ENCODE peak calls at places on chromosomes 1 and 21, in eight cellular contexts. One of them, this sample, is unnamed.
A peak's percentile ranks its signal among the peaks of the same experiment; 100 is the strongest.

GRCh38 chr21:43658094-43658725 is 1.1 kb downstream of the HSF2BP start:
- DNase-seq in BE2C: no peak
- DNase-seq in H7: no peak
- DNase-seq in esophagus squamous epithelium: no peak
- DNase-seq in endodermal cell: no peak
- DNase-seq in tibial artery: no peak
- DNase-seq in uterus: no peak
- DNase-seq in mucosa of descending colon: no peak
- DNase-seq in this sample: no peak

GRCh38 chr1:173473599-173474011 is 3.5 kb upstream of the PRDX6 start:
- DNase-seq in BE2C: no peak
- DNase-seq in H7: no peak
- DNase-seq in esophagus squamous epithelium: no peak
- DNase-seq in endodermal cell: no peak
- DNase-seq in tibial artery: no peak
- DNase-seq in uterus: no peak
- DNase-seq in mucosa of descending colon: no peak
- DNase-seq in this sample: no peak

GRCh38 chr1:23421752-23422312 is 2.7 kb downstream of the TCEA3 start:
- DNase-seq in BE2C: no peak
- DNase-seq in H7: no peak
- DNase-seq in esophagus squamous epithelium: no peak
- DNase-seq in endodermal cell: no peak
- DNase-seq in tibial artery: no peak
- DNase-seq in uterus: peak; percentile 42
- DNase-seq in mucosa of descending colon: peak; percentile 61
- DNase-seq in this sample: no peak

GRCh38 chr1:150579955-150580642 is 689 bp upstream of the MCL1 start:
- DNase-seq in BE2C: no peak
- DNase-seq in H7: no peak
- DNase-seq in esophagus squamous epithelium: no peak
- DNase-seq in endodermal cell: no peak
- DNase-seq in tibial artery: no peak
- DNase-seq in uterus: no peak
- DNase-seq in mucosa of descending colon: no peak
- DNase-seq in this sample: no peak

GRCh38 chr1:223887724-223888428 is 42.1 kb upstream of the TP53BP2 start:
- DNase-seq in BE2C: no peak
- DNase-seq in H7: no peak
- DNase-seq in esophagus squamous epithelium: no peak
- DNase-seq in endodermal cell: no peak
- DNase-seq in tibial artery: peak; percentile 74
- DNase-seq in uterus: peak; percentile 67
- DNase-seq in mucosa of descending colon: no peak
- DNase-seq in this sample: peak; percentile 100

GRCh38 chr1:18385239-18385790 is 95.4 kb upstream of the KLHDC7A start:
- DNase-seq in BE2C: peak; percentile 37
- DNase-seq in H7: peak; percentile 84
- DNase-seq in esophagus squamous epithelium: no peak
- DNase-seq in endodermal cell: peak; percentile 79
- DNase-seq in tibial artery: no peak
- DNase-seq in uterus: no peak
- DNase-seq in mucosa of descending colon: peak; percentile 8
- DNase-seq in this sample: no peak

GRCh38 chr1:19786988-19787423 is 12.7 kb downstream of the TMCO4 start:
- DNase-seq in BE2C: no peak
- DNase-seq in H7: peak; percentile 83
- DNase-seq in esophagus squamous epithelium: no peak
- DNase-seq in endodermal cell: peak; percentile 84
- DNase-seq in tibial artery: no peak
- DNase-seq in uterus: no peak
- DNase-seq in mucosa of descending colon: peak; percentile 46
- DNase-seq in this sample: no peak

GRCh38 chr1:204072951-204073836 is at the start of gene SOX13:
- DNase-seq in BE2C: peak; percentile 70
- DNase-seq in H7: peak; percentile 95
- DNase-seq in esophagus squamous epithelium: no peak
- DNase-seq in endodermal cell: peak; percentile 96
- DNase-seq in tibial artery: peak; percentile 95
- DNase-seq in uterus: peak; percentile 94
- DNase-seq in mucosa of descending colon: peak; percentile 91
- DNase-seq in this sample: peak; percentile 54

GRCh38 chr1:246302251-246302625 is 204.8 kb downstream of the SMYD3 start:
- DNase-seq in BE2C: no peak
- DNase-seq in H7: no peak
- DNase-seq in esophagus squamous epithelium: no peak
- DNase-seq in endodermal cell: no peak
- DNase-seq in tibial artery: no peak
- DNase-seq in uterus: no peak
- DNase-seq in mucosa of descending colon: no peak
- DNase-seq in this sample: no peak

GRCh38 chr1:117093091-117093534 is 28.4 kb downstream of the TRIM45 start:
- DNase-seq in BE2C: no peak
- DNase-seq in H7: peak; percentile 37
- DNase-seq in esophagus squamous epithelium: no peak
- DNase-seq in endodermal cell: peak; percentile 59
- DNase-seq in tibial artery: peak; percentile 74
- DNase-seq in uterus: peak; percentile 76
- DNase-seq in mucosa of descending colon: peak; percentile 46
- DNase-seq in this sample: peak; percentile 93

GRCh38 chr1:83547903-83548302 is 451.0 kb downstream of the TTLL7 start:
- DNase-seq in BE2C: no peak
- DNase-seq in H7: no peak
- DNase-seq in esophagus squamous epithelium: no peak
- DNase-seq in endodermal cell: no peak
- DNase-seq in tibial artery: no peak
- DNase-seq in uterus: no peak
- DNase-seq in mucosa of descending colon: no peak
- DNase-seq in this sample: no peak

GRCh38 chr1:84620720-84621313 is 46.6 kb upstream of the CTBS start:
- DNase-seq in BE2C: peak; percentile 80
- DNase-seq in H7: peak; percentile 94
- DNase-seq in esophagus squamous epithelium: no peak
- DNase-seq in endodermal cell: peak; percentile 95
- DNase-seq in tibial artery: peak; percentile 87
- DNase-seq in uterus: peak; percentile 68
- DNase-seq in mucosa of descending colon: peak; percentile 75
- DNase-seq in this sample: no peak

GRCh38 chr1:22889213-22889827 is 83.3 kb downstream of the LACTBL1 start:
- DNase-seq in BE2C: peak; percentile 15
- DNase-seq in H7: peak; percentile 69
- DNase-seq in esophagus squamous epithelium: no peak
- DNase-seq in endodermal cell: no peak
- DNase-seq in tibial artery: no peak
- DNase-seq in uterus: no peak
- DNase-seq in mucosa of descending colon: peak; percentile 41
- DNase-seq in this sample: no peak

GRCh38 chr1:200184196-200184595 is 156.7 kb downstream of the NR5A2 start:
- DNase-seq in BE2C: no peak
- DNase-seq in H7: no peak
- DNase-seq in esophagus squamous epithelium: peak; percentile 41
- DNase-seq in endodermal cell: no peak
- DNase-seq in tibial artery: peak; percentile 75
- DNase-seq in uterus: peak; percentile 73
- DNase-seq in mucosa of descending colon: peak; percentile 86
- DNase-seq in this sample: peak; percentile 89

GRCh38 chr1:53410100-53410541 is 49.1 kb upstream of the DMRTB1 start:
- DNase-seq in BE2C: peak; percentile 71
- DNase-seq in H7: peak; percentile 54
- DNase-seq in esophagus squamous epithelium: no peak
- DNase-seq in endodermal cell: peak; percentile 62
- DNase-seq in tibial artery: no peak
- DNase-seq in uterus: no peak
- DNase-seq in mucosa of descending colon: no peak
- DNase-seq in this sample: no peak

GRCh38 chr1:51790385-51790784 is 88.1 kb downstream of the NRDC start:
- DNase-seq in BE2C: no peak
- DNase-seq in H7: no peak
- DNase-seq in esophagus squamous epithelium: no peak
- DNase-seq in endodermal cell: no peak
- DNase-seq in tibial artery: no peak
- DNase-seq in uterus: no peak
- DNase-seq in mucosa of descending colon: no peak
- DNase-seq in this sample: no peak

GRCh38 chr21:37828515-37828914 is 87.7 kb downstream of the KCNJ6 start:
- DNase-seq in BE2C: no peak
- DNase-seq in H7: peak; percentile 20
- DNase-seq in esophagus squamous epithelium: no peak
- DNase-seq in endodermal cell: no peak
- DNase-seq in tibial artery: no peak
- DNase-seq in uterus: no peak
- DNase-seq in mucosa of descending colon: no peak
- DNase-seq in this sample: no peak

GRCh38 chr1:214958491-214958890 is 124.0 kb upstream of the KCNK2 start:
- DNase-seq in BE2C: no peak
- DNase-seq in H7: no peak
- DNase-seq in esophagus squamous epithelium: no peak
- DNase-seq in endodermal cell: no peak
- DNase-seq in tibial artery: no peak
- DNase-seq in uterus: no peak
- DNase-seq in mucosa of descending colon: no peak
- DNase-seq in this sample: no peak

GRCh38 chr1:159005161-159005560 is 4.5 kb upstream of the IFI16 start:
- DNase-seq in BE2C: no peak
- DNase-seq in H7: no peak
- DNase-seq in esophagus squamous epithelium: no peak
- DNase-seq in endodermal cell: no peak
- DNase-seq in tibial artery: no peak
- DNase-seq in uterus: no peak
- DNase-seq in mucosa of descending colon: no peak
- DNase-seq in this sample: no peak

GRCh38 chr21:45257673-45258341 is 29.9 kb downstream of the POFUT2 start:
- DNase-seq in BE2C: no peak
- DNase-seq in H7: peak; percentile 75
- DNase-seq in esophagus squamous epithelium: no peak
- DNase-seq in endodermal cell: peak; percentile 67
- DNase-seq in tibial artery: peak; percentile 66
- DNase-seq in uterus: no peak
- DNase-seq in mucosa of descending colon: no peak
- DNase-seq in this sample: no peak

GRCh38 chr1:165828581-165829329 is 1.3 kb downstream of the UCK2 start:
- DNase-seq in BE2C: peak; percentile 82
- DNase-seq in H7: peak; percentile 58
- DNase-seq in esophagus squamous epithelium: no peak
- DNase-seq in endodermal cell: peak; percentile 82
- DNase-seq in tibial artery: peak; percentile 70
- DNase-seq in uterus: peak; percentile 30
- DNase-seq in mucosa of descending colon: peak; percentile 72
- DNase-seq in this sample: peak; percentile 59

GRCh38 chr21:46154155-46154954 is 1.0 kb downstream of the FTCD start:
- DNase-seq in BE2C: peak; percentile 7
- DNase-seq in H7: no peak
- DNase-seq in esophagus squamous epithelium: no peak
- DNase-seq in endodermal cell: peak; percentile 53
- DNase-seq in tibial artery: peak; percentile 62
- DNase-seq in uterus: peak; percentile 15
- DNase-seq in mucosa of descending colon: no peak
- DNase-seq in this sample: no peak

GRCh38 chr1:219757890-219758289 is 145.0 kb upstream of the ZC3H11B start:
- DNase-seq in BE2C: peak; percentile 77
- DNase-seq in H7: no peak
- DNase-seq in esophagus squamous epithelium: no peak
- DNase-seq in endodermal cell: no peak
- DNase-seq in tibial artery: no peak
- DNase-seq in uterus: peak; percentile 56
- DNase-seq in mucosa of descending colon: no peak
- DNase-seq in this sample: no peak

GRCh38 chr1:111959436-111959835 is 30.0 kb downstream of the KCND3 start:
- DNase-seq in BE2C: no peak
- DNase-seq in H7: no peak
- DNase-seq in esophagus squamous epithelium: no peak
- DNase-seq in endodermal cell: no peak
- DNase-seq in tibial artery: no peak
- DNase-seq in uterus: no peak
- DNase-seq in mucosa of descending colon: no peak
- DNase-seq in this sample: no peak
- H3K4me3 ChIP-seq in BE2C: no peak overlapping the region
- H3K4me3 ChIP-seq in H7: no peak overlapping the region
- H3K4me3 ChIP-seq in esophagus squamous epithelium: no peak overlapping the region
- H3K4me3 ChIP-seq in endodermal cell: no peak overlapping the region
- H3K4me3 ChIP-seq in tibial artery: no peak overlapping the region
- H3K4me3 ChIP-seq in uterus: no peak overlapping the region
- H3K4me3 ChIP-seq in mucosa of descending colon: no peak overlapping the region
- H3K4me3 ChIP-seq in this sample: no peak overlapping the region

GRCh38 chr1:115654125-115654524 is 12.4 kb downstream of the VANGL1 start:
- DNase-seq in BE2C: no peak
- DNase-seq in H7: no peak
- DNase-seq in esophagus squamous epithelium: no peak
- DNase-seq in endodermal cell: peak; percentile 38
- DNase-seq in tibial artery: no peak
- DNase-seq in uterus: no peak
- DNase-seq in mucosa of descending colon: no peak
- DNase-seq in this sample: no peak
- H3K36me3 ChIP-seq in BE2C: no peaks in the 10 kb centered on the region
- H3K36me3 ChIP-seq in H7: peaks cover 1% of the 10 kb centered on the region
- H3K36me3 ChIP-seq in esophagus squamous epithelium: peaks cover 5% of the 10 kb centered on the region
- H3K36me3 ChIP-seq in endodermal cell: peaks cover 79% of the 10 kb centered on the region
- H3K36me3 ChIP-seq in tibial artery: no peaks in the 10 kb centered on the region
- H3K36me3 ChIP-seq in uterus: no peaks in the 10 kb centered on the region
- H3K36me3 ChIP-seq in mucosa of descending colon: no peaks in the 10 kb centered on the region
- H3K36me3 ChIP-seq in this sample: no peaks in the 10 kb centered on the region

GRCh38 chr1:244919320-244920282 is 55.3 kb upstream of the HNRNPU start:
- DNase-seq in BE2C: no peak
- DNase-seq in H7: no peak
- DNase-seq in esophagus squamous epithelium: no peak
- DNase-seq in endodermal cell: no peak
- DNase-seq in tibial artery: no peak
- DNase-seq in uterus: no peak
- DNase-seq in mucosa of descending colon: no peak
- DNase-seq in this sample: no peak
- H3K4me3 ChIP-seq in BE2C: peak overlapping the region; percentile 76
- H3K4me3 ChIP-seq in H7: peak overlapping the region; percentile 49
- H3K4me3 ChIP-seq in esophagus squamous epithelium: peak overlapping the region; percentile 55
- H3K4me3 ChIP-seq in endodermal cell: peak overlapping the region; percentile 75
- H3K4me3 ChIP-seq in tibial artery: peak overlapping the region; percentile 53
- H3K4me3 ChIP-seq in uterus: peak overlapping the region; percentile 26
- H3K4me3 ChIP-seq in mucosa of descending colon: no peak overlapping the region
- H3K4me3 ChIP-seq in this sample: no peak overlapping the region

DNA sequence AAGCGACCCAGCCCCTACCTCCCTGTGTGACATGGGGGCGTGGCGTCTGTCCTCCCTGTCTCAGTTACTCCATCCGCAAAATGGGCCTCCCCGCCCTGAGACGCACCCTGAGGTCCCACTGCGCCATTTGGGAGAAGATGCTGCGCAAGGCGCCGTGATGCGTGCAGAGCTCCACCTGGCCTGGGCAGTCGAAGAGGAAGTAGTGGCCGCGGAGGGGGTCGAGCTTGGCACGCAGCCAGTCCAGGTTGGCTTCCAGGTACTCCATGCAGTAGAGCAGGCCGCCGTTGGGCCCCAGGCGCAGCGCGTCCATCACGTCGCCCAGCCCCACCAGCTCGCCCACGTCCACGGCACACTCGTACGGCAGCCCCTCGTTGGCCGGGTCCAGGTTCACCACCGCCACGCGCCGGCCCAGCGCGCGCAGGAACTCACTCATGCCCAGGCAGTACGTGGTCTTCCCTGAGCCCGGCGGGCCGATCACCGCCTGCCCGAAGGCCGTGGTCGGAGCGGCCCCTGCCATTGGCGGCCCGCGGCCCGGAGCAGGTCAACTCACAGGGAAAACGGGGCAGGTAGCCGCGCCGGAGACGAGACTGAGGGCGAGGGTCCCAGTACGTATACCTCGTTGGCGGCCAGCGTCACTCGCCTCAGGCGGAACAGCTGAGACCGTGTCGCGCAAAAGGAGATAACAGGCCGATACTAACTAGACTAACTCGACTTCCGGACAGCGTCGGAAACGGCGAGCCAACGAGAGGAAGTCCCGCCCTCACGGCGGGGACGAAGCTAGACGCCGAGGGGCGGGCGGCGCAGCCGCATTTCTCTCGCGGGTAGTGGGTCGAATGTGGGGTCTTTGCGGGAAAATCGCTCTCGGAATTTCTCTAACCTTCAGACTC is at the start of gene GPN2:
- DNase-seq in BE2C: peak; percentile 74
- DNase-seq in H7: peak; percentile 94
- DNase-seq in esophagus squamous epithelium: peak; percentile 14
- DNase-seq in endodermal cell: peak; percentile 90
- DNase-seq in tibial artery: peak; percentile 87
- DNase-seq in uterus: peak; percentile 64
- DNase-seq in mucosa of descending colon: peak; percentile 86
- DNase-seq in this sample: peak; percentile 28
- H3K36me3 ChIP-seq in BE2C: peaks cover 17% of the 10 kb centered on the region
- H3K36me3 ChIP-seq in H7: peaks cover 22% of the 10 kb centered on the region
- H3K36me3 ChIP-seq in esophagus squamous epithelium: peaks cover 36% of the 10 kb centered on the region
- H3K36me3 ChIP-seq in endodermal cell: peaks cover 71% of the 10 kb centered on the region
- H3K36me3 ChIP-seq in tibial artery: peaks cover 57% of the 10 kb centered on the region
- H3K36me3 ChIP-seq in uterus: no peaks in the 10 kb centered on the region
- H3K36me3 ChIP-seq in mucosa of descending colon: peaks cover 7% of the 10 kb centered on the region
- H3K36me3 ChIP-seq in this sample: peaks cover 3% of the 10 kb centered on the region